ENCODE peak calls at places on chromosomes 2 and 18, in six cellular contexts. R is AG04450, B is uterus, L is ovary, N is gastrocnemius medialis, A is PC-3. G is an unnamed sample. For H3K27me3, the result is how much of the 10 kb centered on the place peaks cover.

GRCh38 chr2:109005686-109006204 is 16.7 kb upstream of the EDAR start:
- DNase-seq in R (no peak), B (no peak), L (no peak), N (peak), A (no peak), G (no peak)

GRCh38 chr2:3099145-3099859 is 278.3 kb downstream of the EIPR1 start:
- DNase-seq in R (no peak), B (no peak), L (no peak), N (no peak), A (no peak), G (no peak)

GRCh38 chr2:75100691-75101236 is 98.6 kb downstream of the TACR1 start:
- DNase-seq in R (no peak), B (no peak), L (no peak), N (no peak), A (no peak), G (no peak)

GRCh38 chr18:44602380-44602779 is 78.3 kb upstream of the SETBP1 start:
- DNase-seq in R (no peak), B (no peak), L (no peak), N (no peak), A (peak), G (no peak)

GRCh38 chr2:11764359-11764758 is 17.9 kb downstream of the LPIN1 start:
- DNase-seq in R (no peak), B (no peak), L (no peak), N (no peak), A (no peak), G (no peak)

GRCh38 chr18:58135806-58136331 is 91.8 kb downstream of the NEDD4L start:
- DNase-seq in R (peak), B (peak), L (peak), N (no peak), A (peak), G (peak)

GRCh38 chr2:8837795-8838140 is 355 bp upstream of the KIDINS220 start:
- DNase-seq in R (no peak), B (peak), L (no peak), N (no peak), A (no peak), G (no peak)

GRCh38 chr2:162379719-162380580 is 36.0 kb downstream of the GCA start:
- DNase-seq in R (no peak), B (no peak), L (no peak), N (no peak), A (no peak), G (no peak)

GRCh38 chr2:127637725-127638252 is 8.2 kb upstream of the GPR17 start:
- DNase-seq in R (peak), B (peak), L (no peak), N (no peak), A (peak), G (peak)

GRCh38 chr2:133726906-133727305 is 158.6 kb upstream of the NCKAP5 start:
- DNase-seq in R (no peak), B (no peak), L (no peak), N (no peak), A (no peak), G (no peak)

GRCh38 chr2:54207666-54208195 is 48.3 kb downstream of the TSPYL6 start:
- DNase-seq in R (no peak), B (no peak), L (no peak), N (no peak), A (no peak), G (no peak)

GRCh38 chr18:45336431-45336830 is 278.8 kb upstream of the SLC14A2 start:
- DNase-seq in R (no peak), B (no peak), L (no peak), N (no peak), A (no peak), G (no peak)

GRCh38 chr2:144438722-144439508 is 81.0 kb downstream of the ZEB2 start:
- DNase-seq in R (no peak), B (no peak), L (no peak), N (no peak), A (no peak), G (no peak)

GRCh38 chr2:159798376-159798724 is 342 bp upstream of the CD302 start:
- DNase-seq in R (no peak), B (no peak), L (no peak), N (no peak), A (no peak), G (no peak)

GRCh38 chr18:23908827-23909226 is 105.7 kb upstream of the TTC39C start:
- DNase-seq in R (no peak), B (no peak), L (no peak), N (no peak), A (no peak), G (no peak)

GRCh38 chr2:109718139-109718538 is 76.0 kb upstream of the RGPD5 start:
- DNase-seq in R (no peak), B (no peak), L (no peak), N (no peak), A (no peak), G (no peak)

GRCh38 chr18:76567835-76568445 is 72.9 kb upstream of the ZNF516 start:
- DNase-seq in R (no peak), B (no peak), L (no peak), N (no peak), A (no peak), G (no peak)

GRCh38 chr2:175990099-175990498 is 12.0 kb downstream of the LNPK start:
- DNase-seq in R (no peak), B (no peak), L (no peak), N (no peak), A (no peak), G (no peak)

GRCh38 chr2:181411105-181411849 is 45.9 kb upstream of the ITGA4 start:
- DNase-seq in R (no peak), B (no peak), L (no peak), N (no peak), A (no peak), G (peak)

GRCh38 chr18:58552057-58552461 is 76.8 kb downstream of the ALPK2 start:
- DNase-seq in R (no peak), B (no peak), L (no peak), N (no peak), A (peak), G (no peak)

GRCh38 chr2:23651187-23651983 is 266.4 kb downstream of the KLHL29 start:
- DNase-seq in R (peak), B (no peak), L (no peak), N (no peak), A (peak), G (no peak)

GRCh38 chr2:183998041-183998796 is 600.1 kb upstream of the ZNF804A start:
- DNase-seq in R (no peak), B (no peak), L (no peak), N (no peak), A (peak), G (no peak)

GRCh38 chr2:195861821-195862220 is 204.8 kb downstream of the SLC39A10 start:
- DNase-seq in R (peak), B (no peak), L (no peak), N (no peak), A (no peak), G (no peak)

GRCh38 chr18:22045221-22045918 is 124.0 kb upstream of the GATA6 start:
- DNase-seq in R (no peak), B (no peak), L (no peak), N (no peak), A (no peak), G (no peak)

GRCh38 chr2:26934335-26934724 is 36.1 kb upstream of the MAPRE3 start:
- DNase-seq in R (no peak), B (no peak), L (no peak), N (no peak), A (no peak), G (no peak)

GRCh38 chr2:173218331-173219056 is 136.2 kb upstream of the CDCA7 start:
- DNase-seq in R (no peak), B (no peak), L (no peak), N (no peak), A (no peak), G (no peak)

GRCh38 chr18:12839526-12840196 is 44.4 kb downstream of the PTPN2 start:
- DNase-seq in R (no peak), B (no peak), L (no peak), N (no peak), A (no peak), G (no peak)

GRCh38 chr2:46351388-46352141 is 54.4 kb downstream of the EPAS1 start:
- DNase-seq in R (no peak), B (no peak), L (no peak), N (no peak), A (no peak), G (no peak)

GRCh38 chr18:23228102-23229051 is 93.1 kb downstream of the CABLES1 start:
- DNase-seq in R (no peak), B (no peak), L (peak), N (no peak), A (peak), G (no peak)

GRCh38 chr18:26477828-26478466 is 70.4 kb downstream of the KCTD1 start:
- DNase-seq in R (no peak), B (no peak), L (no peak), N (no peak), A (peak), G (no peak)

GRCh38 chr2:28411956-28412609 is 19.4 kb downstream of the FOSL2 start:
- DNase-seq in R (no peak), B (no peak), L (no peak), N (peak), A (no peak), G (no peak)

GRCh38 chr2:152098033-152098797 is 629 bp downstream of the CACNB4 start:
- DNase-seq in R (no peak), B (peak), L (peak), N (no peak), A (peak), G (no peak)

GRCh38 chr2:96118698-96119388 is 2.5 kb upstream of the ADRA2B start:
- DNase-seq in R (no peak), B (no peak), L (no peak), N (no peak), A (no peak), G (no peak)

GRCh38 chr2:96121414-96121813 is 5.0 kb upstream of the ADRA2B start:
- DNase-seq in R (no peak), B (no peak), L (no peak), N (no peak), A (no peak), G (no peak)

GRCh38 chr2:96120991-96121390 is 4.6 kb upstream of the ADRA2B start:
- DNase-seq in R (no peak), B (no peak), L (no peak), N (no peak), A (no peak), G (no peak)

GRCh38 chr2:96119389-96119751 is 3.0 kb upstream of the ADRA2B start:
- DNase-seq in R (no peak), B (no peak), L (no peak), N (no peak), A (no peak), G (no peak)

DNA sequence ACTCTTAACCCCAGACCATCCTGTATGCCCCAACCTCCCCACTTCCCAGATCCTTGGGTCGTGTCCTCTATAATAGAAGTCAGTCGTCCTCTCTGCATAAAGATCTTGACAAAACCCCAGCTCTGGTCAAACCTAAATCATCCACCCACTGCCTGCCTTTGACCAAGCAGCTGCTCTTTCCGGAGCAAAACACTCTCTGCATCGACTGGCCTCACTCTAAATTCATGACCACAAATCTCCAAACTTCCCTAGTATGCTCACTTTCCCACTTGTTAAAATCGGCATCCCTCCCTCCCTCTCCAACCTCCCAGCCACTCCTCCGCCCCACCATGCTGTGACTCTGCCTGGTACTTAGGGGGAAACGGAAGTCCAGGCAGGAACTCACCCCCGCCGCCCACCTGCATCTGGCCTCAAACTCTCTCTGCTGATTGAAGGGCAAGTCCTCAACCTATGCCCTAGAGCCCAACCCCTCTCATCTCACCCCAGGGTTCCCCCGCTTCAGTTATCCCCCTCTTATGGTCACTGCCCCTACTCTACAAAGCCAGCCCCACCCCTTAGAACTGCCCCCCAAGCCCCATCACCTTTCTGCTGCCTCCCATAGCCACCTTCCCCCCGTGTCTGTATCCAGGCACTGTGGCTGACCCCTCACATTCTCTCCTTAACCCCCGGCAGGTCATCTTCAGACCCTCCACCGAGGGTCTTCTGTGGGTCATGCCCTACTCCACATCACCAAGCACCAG is 3.8 kb upstream of the ADRA2B start:
- DNase-seq in R (no peak), B (no peak), L (no peak), N (no peak), A (no peak), G (no peak)
- H3K4me3 ChIP-seq in R (no peak), B (no peak), L (no peak), N (no peak), A (no peak), G (no peak)

GRCh38 chr2:67867735-67868134 is 195.1 kb downstream of the C1D start:
- DNase-seq in R (peak), B (no peak), L (no peak), N (no peak), A (peak), G (no peak)
- H3K27me3 ChIP-seq in R (under half), B (under half), L (under half), N (under half), A (under half), G (under half)

GRCh38 chr18:69380324-69380723 is 20.4 kb upstream of the DOK6 start:
- DNase-seq in R (no peak), B (no peak), L (no peak), N (no peak), A (no peak), G (no peak)
- H3K4me3 ChIP-seq in R (no peak), B (no peak), L (no peak), N (no peak), A (no peak), G (no peak)

GRCh38 chr18:4994710-4995109 is 202.3 kb downstream of the AKAIN1 start:
- DNase-seq in R (no peak), B (no peak), L (no peak), N (no peak), A (no peak), G (no peak)
- H3K27me3 ChIP-seq in R (under half), B (under half), L (under half), N (under half), A (under half), G (under half)

G was measured in NT2/D1.